ENCODE peak calls at places on chromosomes 2 and 18, in six cellular contexts. One of them, this sample, is unnamed.
A peak's percentile ranks its signal among the peaks of the same experiment; 100 is the strongest.

GRCh38 chr18:21656402-21656801 is 44.3 kb downstream of the SNRPD1 start:
- DNase-seq in naive thymus-derived CD4-positive, alpha-beta T cell: no peak
- DNase-seq in psoas muscle: no peak
- DNase-seq in body of pancreas: no peak
- DNase-seq in AG04450: no peak
- DNase-seq in RWPE1: no peak
- DNase-seq in this sample: no peak

GRCh38 chr18:24677011-24677410 is 216.6 kb downstream of the HRH4 start:
- DNase-seq in naive thymus-derived CD4-positive, alpha-beta T cell: no peak
- DNase-seq in psoas muscle: no peak
- DNase-seq in body of pancreas: no peak
- DNase-seq in AG04450: no peak
- DNase-seq in RWPE1: no peak
- DNase-seq in this sample: no peak

GRCh38 chr2:47592381-47592780 is 189.4 kb downstream of the MSH2 start:
- DNase-seq in RWPE1: no peak
- DNase-seq in AG04450: no peak
- DNase-seq in naive thymus-derived CD4-positive, alpha-beta T cell: no peak
- DNase-seq in body of pancreas: no peak
- DNase-seq in psoas muscle: no peak
- DNase-seq in this sample: no peak

GRCh38 chr2:144403940-144404339 is 116.0 kb downstream of the ZEB2 start:
- DNase-seq in RWPE1: no peak
- DNase-seq in AG04450: no peak
- DNase-seq in body of pancreas: no peak
- DNase-seq in naive thymus-derived CD4-positive, alpha-beta T cell: no peak
- DNase-seq in psoas muscle: peak; percentile 31
- DNase-seq in this sample: no peak

GRCh38 chr18:44733069-44733753 is 52.5 kb downstream of the SETBP1 start:
- DNase-seq in AG04450: peak; percentile 44
- DNase-seq in psoas muscle: no peak
- DNase-seq in RWPE1: peak; percentile 75
- DNase-seq in naive thymus-derived CD4-positive, alpha-beta T cell: no peak
- DNase-seq in body of pancreas: peak; percentile 58
- DNase-seq in this sample: no peak

GRCh38 chr2:174779361-174779928 is 15.2 kb upstream of the CHRNA1 start:
- DNase-seq in body of pancreas: no peak
- DNase-seq in naive thymus-derived CD4-positive, alpha-beta T cell: no peak
- DNase-seq in RWPE1: no peak
- DNase-seq in AG04450: no peak
- DNase-seq in psoas muscle: no peak
- DNase-seq in this sample: no peak

GRCh38 chr2:225683258-225683657 is 283.7 kb downstream of the NYAP2 start:
- DNase-seq in AG04450: no peak
- DNase-seq in RWPE1: no peak
- DNase-seq in psoas muscle: no peak
- DNase-seq in body of pancreas: no peak
- DNase-seq in naive thymus-derived CD4-positive, alpha-beta T cell: no peak
- DNase-seq in this sample: no peak

GRCh38 chr2:190891370-190891769 is 10.7 kb downstream of the GLS start:
- DNase-seq in RWPE1: no peak
- DNase-seq in psoas muscle: no peak
- DNase-seq in body of pancreas: no peak
- DNase-seq in naive thymus-derived CD4-positive, alpha-beta T cell: no peak
- DNase-seq in AG04450: no peak
- DNase-seq in this sample: no peak

GRCh38 chr2:233354971-233355574 is 779 bp downstream of the DGKD start:
- DNase-seq in psoas muscle: no peak
- DNase-seq in RWPE1: peak; percentile 45
- DNase-seq in naive thymus-derived CD4-positive, alpha-beta T cell: no peak
- DNase-seq in body of pancreas: peak; percentile 55
- DNase-seq in AG04450: no peak
- DNase-seq in this sample: no peak

GRCh38 chr2:43344911-43345373 is 118.5 kb upstream of the ZFP36L2 start:
- DNase-seq in psoas muscle: no peak
- DNase-seq in body of pancreas: no peak
- DNase-seq in RWPE1: no peak
- DNase-seq in AG04450: no peak
- DNase-seq in naive thymus-derived CD4-positive, alpha-beta T cell: no peak
- DNase-seq in this sample: no peak

GRCh38 chr18:41938445-41938844 is 16.6 kb upstream of the PIK3C3 start:
- DNase-seq in AG04450: peak; percentile 86
- DNase-seq in psoas muscle: no peak
- DNase-seq in naive thymus-derived CD4-positive, alpha-beta T cell: no peak
- DNase-seq in body of pancreas: no peak
- DNase-seq in RWPE1: no peak
- DNase-seq in this sample: no peak

GRCh38 chr2:207041753-207042152 is 102.4 kb downstream of the CPO start:
- DNase-seq in RWPE1: no peak
- DNase-seq in body of pancreas: no peak
- DNase-seq in AG04450: no peak
- DNase-seq in psoas muscle: no peak
- DNase-seq in naive thymus-derived CD4-positive, alpha-beta T cell: no peak
- DNase-seq in this sample: no peak

GRCh38 chr18:3466051-3466450 is 16.1 kb downstream of the TGIF1 start:
- DNase-seq in body of pancreas: no peak
- DNase-seq in RWPE1: peak; percentile 68
- DNase-seq in naive thymus-derived CD4-positive, alpha-beta T cell: no peak
- DNase-seq in AG04450: no peak
- DNase-seq in psoas muscle: no peak
- DNase-seq in this sample: no peak

GRCh38 chr18:5527603-5528002 is 16.2 kb downstream of the EPB41L3 start:
- DNase-seq in body of pancreas: peak; percentile 22
- DNase-seq in AG04450: peak; percentile 65
- DNase-seq in RWPE1: no peak
- DNase-seq in naive thymus-derived CD4-positive, alpha-beta T cell: no peak
- DNase-seq in psoas muscle: peak; percentile 53
- DNase-seq in this sample: no peak

GRCh38 chr2:217103752-217104540 is 244.1 kb upstream of the TNP1 start:
- DNase-seq in naive thymus-derived CD4-positive, alpha-beta T cell: no peak
- DNase-seq in RWPE1: peak; percentile 14
- DNase-seq in psoas muscle: no peak
- DNase-seq in AG04450: peak; percentile 29
- DNase-seq in body of pancreas: no peak
- DNase-seq in this sample: no peak

GRCh38 chr2:101759162-101759561 is 61.7 kb downstream of the MAP4K4 start:
- DNase-seq in psoas muscle: no peak
- DNase-seq in RWPE1: peak; percentile 62
- DNase-seq in AG04450: peak; percentile 82
- DNase-seq in body of pancreas: no peak
- DNase-seq in naive thymus-derived CD4-positive, alpha-beta T cell: no peak
- DNase-seq in this sample: no peak

GRCh38 chr2:166406374-166406773 is 30.6 kb upstream of the SCN9A start:
- DNase-seq in AG04450: no peak
- DNase-seq in naive thymus-derived CD4-positive, alpha-beta T cell: no peak
- DNase-seq in psoas muscle: no peak
- DNase-seq in RWPE1: no peak
- DNase-seq in body of pancreas: no peak
- DNase-seq in this sample: no peak

GRCh38 chr2:203330434-203330833 is 2.2 kb downstream of the ABI2 start:
- DNase-seq in AG04450: no peak
- DNase-seq in naive thymus-derived CD4-positive, alpha-beta T cell: no peak
- DNase-seq in psoas muscle: no peak
- DNase-seq in body of pancreas: no peak
- DNase-seq in RWPE1: peak; percentile 24
- DNase-seq in this sample: no peak

GRCh38 chr2:213036836-213037235 is 114.6 kb downstream of the IKZF2 start:
- DNase-seq in naive thymus-derived CD4-positive, alpha-beta T cell: no peak
- DNase-seq in AG04450: peak; percentile 18
- DNase-seq in RWPE1: no peak
- DNase-seq in psoas muscle: no peak
- DNase-seq in body of pancreas: no peak
- DNase-seq in this sample: no peak

GRCh38 chr2:239695728-239696240 is 295.0 kb upstream of the HDAC4 start:
- DNase-seq in RWPE1: no peak
- DNase-seq in AG04450: no peak
- DNase-seq in naive thymus-derived CD4-positive, alpha-beta T cell: no peak
- DNase-seq in psoas muscle: no peak
- DNase-seq in body of pancreas: no peak
- DNase-seq in this sample: no peak

GRCh38 chr18:64134044-64134757 is 14.7 kb downstream of the LINC00305 start:
- DNase-seq in psoas muscle: no peak
- DNase-seq in naive thymus-derived CD4-positive, alpha-beta T cell: no peak
- DNase-seq in RWPE1: peak; percentile 10
- DNase-seq in AG04450: no peak
- DNase-seq in body of pancreas: no peak
- DNase-seq in this sample: no peak

GRCh38 chr2:127479866-127480743 is 46.2 kb downstream of the IWS1 start:
- DNase-seq in body of pancreas: no peak
- DNase-seq in naive thymus-derived CD4-positive, alpha-beta T cell: no peak
- DNase-seq in RWPE1: no peak
- DNase-seq in AG04450: no peak
- DNase-seq in psoas muscle: no peak
- DNase-seq in this sample: no peak
- H3K27ac ChIP-seq in body of pancreas: no peak overlapping the region
- H3K27ac ChIP-seq in naive thymus-derived CD4-positive, alpha-beta T cell: no peak overlapping the region
- H3K27ac ChIP-seq in RWPE1: no peak overlapping the region
- H3K27ac ChIP-seq in AG04450: no peak overlapping the region
- H3K27ac ChIP-seq in psoas muscle: no peak overlapping the region
- H3K27ac ChIP-seq in this sample: no peak overlapping the region

GRCh38 chr2:112305132-112305531 is 29.7 kb downstream of the ZC3H6 start:
- DNase-seq in psoas muscle: no peak
- DNase-seq in naive thymus-derived CD4-positive, alpha-beta T cell: no peak
- DNase-seq in AG04450: no peak
- DNase-seq in body of pancreas: no peak
- DNase-seq in RWPE1: no peak
- DNase-seq in this sample: no peak

GRCh38 chr2:112296407-112296806 is 21.0 kb downstream of the ZC3H6 start:
- DNase-seq in AG04450: no peak
- DNase-seq in naive thymus-derived CD4-positive, alpha-beta T cell: no peak
- DNase-seq in RWPE1: no peak
- DNase-seq in body of pancreas: no peak
- DNase-seq in psoas muscle: no peak
- DNase-seq in this sample: no peak

GRCh38 chr2:112304298-112304941 is 29.0 kb downstream of the ZC3H6 start:
- DNase-seq in naive thymus-derived CD4-positive, alpha-beta T cell: no peak
- DNase-seq in body of pancreas: no peak
- DNase-seq in AG04450: no peak
- DNase-seq in RWPE1: no peak
- DNase-seq in psoas muscle: no peak
- DNase-seq in this sample: no peak

GRCh38 chr2:112301171-112301584 is 25.8 kb downstream of the ZC3H6 start:
- DNase-seq in AG04450: no peak
- DNase-seq in psoas muscle: no peak
- DNase-seq in RWPE1: no peak
- DNase-seq in naive thymus-derived CD4-positive, alpha-beta T cell: no peak
- DNase-seq in body of pancreas: no peak
- DNase-seq in this sample: no peak

GRCh38 chr2:112301973-112302372 is 26.6 kb downstream of the ZC3H6 start:
- DNase-seq in naive thymus-derived CD4-positive, alpha-beta T cell: no peak
- DNase-seq in AG04450: no peak
- DNase-seq in body of pancreas: no peak
- DNase-seq in psoas muscle: no peak
- DNase-seq in RWPE1: no peak
- DNase-seq in this sample: no peak
- H3K27ac ChIP-seq in naive thymus-derived CD4-positive, alpha-beta T cell: no peak overlapping the region
- H3K27ac ChIP-seq in AG04450: no peak overlapping the region
- H3K27ac ChIP-seq in body of pancreas: no peak overlapping the region
- H3K27ac ChIP-seq in psoas muscle: no peak overlapping the region
- H3K27ac ChIP-seq in RWPE1: no peak overlapping the region
- H3K27ac ChIP-seq in this sample: no peak overlapping the region

DNA sequence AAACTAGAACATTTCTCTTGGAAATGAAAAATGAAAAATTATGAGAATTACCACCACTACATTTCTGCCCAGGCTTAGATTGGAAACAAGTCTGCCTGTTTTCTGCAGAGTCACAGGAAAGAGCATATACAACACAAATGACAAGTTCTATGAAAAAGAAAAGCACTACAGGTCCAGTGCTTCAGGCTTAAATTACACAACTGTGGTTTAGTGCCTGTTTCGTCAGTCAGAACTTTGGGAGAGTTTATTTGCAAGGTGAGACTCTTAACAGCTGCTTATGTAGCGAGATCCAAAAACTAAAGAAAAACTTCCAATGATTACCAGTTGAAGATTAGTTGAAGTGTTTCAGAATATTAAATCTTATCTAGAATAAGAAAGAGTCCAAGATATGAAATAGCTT is 68.8 kb downstream of the RTN4 start:
- DNase-seq in AG04450: no peak
- DNase-seq in psoas muscle: no peak
- DNase-seq in naive thymus-derived CD4-positive, alpha-beta T cell: no peak
- DNase-seq in RWPE1: no peak
- DNase-seq in body of pancreas: peak; percentile 46
- DNase-seq in this sample: no peak
- H3K27ac ChIP-seq in AG04450: no peak overlapping the region
- H3K27ac ChIP-seq in psoas muscle: peak overlapping the region; percentile 95
- H3K27ac ChIP-seq in naive thymus-derived CD4-positive, alpha-beta T cell: no peak overlapping the region
- H3K27ac ChIP-seq in RWPE1: no peak overlapping the region
- H3K27ac ChIP-seq in body of pancreas: peak overlapping the region; percentile 78
- H3K27ac ChIP-seq in this sample: no peak overlapping the region

GRCh38 chr2:186714611-186715010 is 20.8 kb downstream of the FAM171B start:
- DNase-seq in body of pancreas: no peak
- DNase-seq in naive thymus-derived CD4-positive, alpha-beta T cell: no peak
- DNase-seq in psoas muscle: no peak
- DNase-seq in AG04450: no peak
- DNase-seq in RWPE1: no peak
- DNase-seq in this sample: no peak
- H3K27ac ChIP-seq in body of pancreas: no peak overlapping the region
- H3K27ac ChIP-seq in naive thymus-derived CD4-positive, alpha-beta T cell: no peak overlapping the region
- H3K27ac ChIP-seq in psoas muscle: no peak overlapping the region
- H3K27ac ChIP-seq in AG04450: no peak overlapping the region
- H3K27ac ChIP-seq in RWPE1: no peak overlapping the region
- H3K27ac ChIP-seq in this sample: peak overlapping the region; percentile 50

GRCh38 chr2:193270816-193271215 is 1076.1 kb upstream of the TMEFF2 start:
- DNase-seq in RWPE1: no peak
- DNase-seq in body of pancreas: no peak
- DNase-seq in naive thymus-derived CD4-positive, alpha-beta T cell: no peak
- DNase-seq in psoas muscle: no peak
- DNase-seq in AG04450: no peak
- DNase-seq in this sample: no peak
- H3K27ac ChIP-seq in RWPE1: no peak overlapping the region
- H3K27ac ChIP-seq in body of pancreas: no peak overlapping the region
- H3K27ac ChIP-seq in naive thymus-derived CD4-positive, alpha-beta T cell: no peak overlapping the region
- H3K27ac ChIP-seq in psoas muscle: no peak overlapping the region
- H3K27ac ChIP-seq in AG04450: no peak overlapping the region
- H3K27ac ChIP-seq in this sample: no peak overlapping the region

GRCh38 chr2:205465791-205466190 is 216.5 kb upstream of the NRP2 start:
- DNase-seq in naive thymus-derived CD4-positive, alpha-beta T cell: no peak
- DNase-seq in body of pancreas: no peak
- DNase-seq in psoas muscle: no peak
- DNase-seq in RWPE1: no peak
- DNase-seq in AG04450: no peak
- DNase-seq in this sample: no peak

GRCh38 chr2:205461678-205462665 is 220.3 kb upstream of the NRP2 start:
- DNase-seq in naive thymus-derived CD4-positive, alpha-beta T cell: no peak
- DNase-seq in body of pancreas: no peak
- DNase-seq in RWPE1: no peak
- DNase-seq in psoas muscle: no peak
- DNase-seq in AG04450: no peak
- DNase-seq in this sample: no peak

GRCh38 chr2:205464681-205465080 is 217.6 kb upstream of the NRP2 start:
- DNase-seq in AG04450: no peak
- DNase-seq in naive thymus-derived CD4-positive, alpha-beta T cell: no peak
- DNase-seq in psoas muscle: no peak
- DNase-seq in body of pancreas: no peak
- DNase-seq in RWPE1: no peak
- DNase-seq in this sample: no peak

GRCh38 chr2:205462681-205463345 is 219.5 kb upstream of the NRP2 start:
- DNase-seq in naive thymus-derived CD4-positive, alpha-beta T cell: no peak
- DNase-seq in AG04450: no peak
- DNase-seq in body of pancreas: no peak
- DNase-seq in psoas muscle: no peak
- DNase-seq in RWPE1: no peak
- DNase-seq in this sample: no peak

GRCh38 chr2:205463626-205464025 is 218.7 kb upstream of the NRP2 start:
- DNase-seq in body of pancreas: no peak
- DNase-seq in naive thymus-derived CD4-positive, alpha-beta T cell: no peak
- DNase-seq in AG04450: no peak
- DNase-seq in psoas muscle: no peak
- DNase-seq in RWPE1: no peak
- DNase-seq in this sample: no peak
- H3K27ac ChIP-seq in body of pancreas: no peak overlapping the region
- H3K27ac ChIP-seq in naive thymus-derived CD4-positive, alpha-beta T cell: no peak overlapping the region
- H3K27ac ChIP-seq in AG04450: no peak overlapping the region
- H3K27ac ChIP-seq in psoas muscle: no peak overlapping the region
- H3K27ac ChIP-seq in RWPE1: no peak overlapping the region
- H3K27ac ChIP-seq in this sample: no peak overlapping the region

This sample was measured in caudate nucleus.